ENCODE peak calls at places on chromosomes 11 and 22, in seven cellular contexts. I is right cardiac atrium; P is posterior vena cava; M is CD14-positive monocyte; K is stimulated activated CD4-positive, alpha-beta T cell treated with anti-CD3 and anti-CD28 coated beads, Interleukin-2, amount 100 ng/mL, for 48 hours; D is HEK293T; H is kidney tubule cell. O is an unnamed sample.

GRCh38 chr22:28674121-28674563 is 5.5 kb downstream of the TTC28 start:
- DNase-seq in I (no peak), P (no peak), M (no peak), K (no peak), D (no peak), H (peak), O (no peak)

GRCh38 chr11:15106201-15106965 is 8.3 kb upstream of the INSC start:
- DNase-seq in I (no peak), P (no peak), M (no peak), K (no peak), D (no peak), H (peak), O (no peak)

GRCh38 chr22:42939941-42940653 is 74.9 kb downstream of the PACSIN2 start:
- DNase-seq in I (no peak), P (no peak), M (no peak), K (no peak), D (no peak), H (peak), O (no peak)

GRCh38 chr11:11743216-11743615 is 98.6 kb upstream of the USP47 start:
- DNase-seq in I (no peak), P (no peak), M (no peak), K (no peak), D (no peak), H (no peak), O (no peak)

GRCh38 chr11:67056640-67057409 is at the start of gene RHOD:
- DNase-seq in I (peak), P (no peak), M (no peak), K (peak), D (no peak), H (peak), O (no peak)

GRCh38 chr11:128848815-128849455 is 18.2 kb downstream of the KCNJ1 start:
- DNase-seq in I (peak), P (no peak), M (no peak), K (peak), D (peak), H (peak), O (peak)

GRCh38 chr11:130237282-130238006 is 77.3 kb downstream of the ZBTB44 start:
- DNase-seq in I (no peak), P (no peak), M (no peak), K (no peak), D (no peak), H (no peak), O (no peak)

GRCh38 chr11:65590240-65590738 is 5.3 kb downstream of the KCNK7 start:
- DNase-seq in I (peak), P (no peak), M (no peak), K (no peak), D (no peak), H (no peak), O (no peak)

GRCh38 chr11:131606936-131607335 is 236.5 kb downstream of the NTM start:
- DNase-seq in I (no peak), P (no peak), M (no peak), K (no peak), D (no peak), H (no peak), O (no peak)

GRCh38 chr11:117328414-117329010 is 858 bp downstream of the CEP164 start:
- DNase-seq in I (no peak), P (no peak), M (no peak), K (no peak), D (peak), H (peak), O (no peak)

GRCh38 chr11:15539645-15540044 is 424.9 kb downstream of the INSC start:
- DNase-seq in I (no peak), P (no peak), M (no peak), K (no peak), D (no peak), H (no peak), O (no peak)

GRCh38 chr11:47104337-47104950 is 72.2 kb downstream of the ARFGAP2 start:
- DNase-seq in I (no peak), P (no peak), M (no peak), K (no peak), D (no peak), H (peak), O (no peak)

GRCh38 chr22:49306632-49306975 is 521.1 kb downstream of the BRD1 start:
- DNase-seq in I (peak), P (peak), M (no peak), K (no peak), D (no peak), H (no peak), O (no peak)

GRCh38 chr22:40729284-40729683 is 50.0 kb downstream of the MCHR1 start:
- DNase-seq in I (no peak), P (no peak), M (no peak), K (no peak), D (no peak), H (no peak), O (no peak)

GRCh38 chr11:59253001-59253400 is 40.3 kb upstream of the MPEG1 start:
- DNase-seq in I (no peak), P (no peak), M (no peak), K (no peak), D (no peak), H (no peak), O (no peak)

GRCh38 chr11:10875430-10876021 is 17.7 kb upstream of the ZBED5 start:
- DNase-seq in I (no peak), P (no peak), M (no peak), K (no peak), D (no peak), H (no peak), O (no peak)

GRCh38 chr22:21657361-21658118 is 8.3 kb upstream of the PPIL2 start:
- DNase-seq in I (peak), P (peak), M (no peak), K (peak), D (peak), H (peak), O (peak)

GRCh38 chr11:44498524-44498923 is 66.9 kb upstream of the CD82 start:
- DNase-seq in I (no peak), P (no peak), M (no peak), K (no peak), D (no peak), H (no peak), O (no peak)

GRCh38 chr11:8829556-8829955 is 81.4 kb upstream of the AKIP1 start:
- DNase-seq in I (no peak), P (no peak), M (no peak), K (no peak), D (no peak), H (no peak), O (no peak)

GRCh38 chr11:72634472-72635095 is 39.6 kb downstream of the PDE2A start:
- DNase-seq in I (peak), P (no peak), M (no peak), K (no peak), D (no peak), H (no peak), O (no peak)

GRCh38 chr11:1830500-1831223 is 4.1 kb upstream of the SYT8 start:
- DNase-seq in I (peak), P (peak), M (peak), K (no peak), D (no peak), H (peak), O (no peak)

GRCh38 chr11:44911031-44911814 is 39.5 kb downstream of the TP53I11 start:
- DNase-seq in I (peak), P (peak), M (peak), K (peak), D (peak), H (peak), O (peak)

GRCh38 chr22:18056161-18056666 is 21.6 kb upstream of the PEX26 start:
- DNase-seq in I (no peak), P (peak), M (no peak), K (no peak), D (no peak), H (peak), O (no peak)

GRCh38 chr11:9951714-9952275 is 287.9 kb downstream of the SWAP70 start:
- DNase-seq in I (peak), P (no peak), M (no peak), K (no peak), D (no peak), H (no peak), O (no peak)

GRCh38 chr11:77236901-77237300 is 64.6 kb downstream of the GDPD4 start:
- DNase-seq in I (no peak), P (no peak), M (no peak), K (no peak), D (no peak), H (no peak), O (no peak)

GRCh38 chr11:110565690-110566336 is 136.1 kb downstream of the FDX1 start:
- DNase-seq in I (no peak), P (no peak), M (no peak), K (no peak), D (no peak), H (no peak), O (no peak)

GRCh38 chr11:12154871-12155668 is 44.7 kb downstream of the MICAL2 start:
- DNase-seq in I (no peak), P (no peak), M (no peak), K (no peak), D (no peak), H (no peak), O (no peak)

GRCh38 chr11:126408496-126408895 is 53.0 kb downstream of the ST3GAL4 start:
- DNase-seq in I (peak), P (no peak), M (no peak), K (no peak), D (no peak), H (no peak), O (no peak)

GRCh38 chr11:29319231-29319630 is 697.6 kb downstream of the KCNA4 start:
- DNase-seq in I (no peak), P (no peak), M (no peak), K (no peak), D (no peak), H (no peak), O (no peak)

O was measured in stimulated activated effector memory CD8-positive, alpha-beta T cell treated with anti-CD3 and anti-CD28 coated beads, Interleukin-12 subunit alpha, Interleukin-12 subunit beta, amount 100 ng/mL, for 72 hours.